ENCODE peak calls at places on chromosomes 11 and 22, in seven cellular contexts. F is stimulated activated CD4-positive, alpha-beta T cell treated with anti-CD3 and anti-CD28 coated beads, Interleukin-15, amount 100 ng/mL, for 24 hours; H is lower leg skin; P is amniotic epithelial cell; L is naive thymus-derived CD8-positive, alpha-beta T cell; G is RWPE1; I is NCI-H510A. E is an unnamed sample.
A peak's percentile ranks its signal among the peaks of the same experiment; 100 is the strongest.

GRCh38 chr11:73316422-73316821 is 8.3 kb downstream of the ARHGEF17 start:
- DNase-seq in I (no peak), L (no peak), H (no peak), G (no peak), P (no peak), F (no peak), E (no peak)

GRCh38 chr11:35529971-35530495 is 4.6 kb upstream of the PAMR1 start:
- DNase-seq in P (peak; percentile 92), G (peak; percentile 65), H (no peak), L (no peak), I (no peak), F (no peak), E (no peak)

GRCh38 chr11:78940500-78941225 is 366.0 kb upstream of the NARS2 start:
- DNase-seq in I (peak; percentile 93), F (no peak), G (no peak), L (no peak), H (no peak), P (no peak), E (peak; percentile 95)

GRCh38 chr11:128318856-128319474 is 268.4 kb downstream of the ETS1 start:
- DNase-seq in F (peak; percentile 84), H (no peak), I (no peak), G (no peak), L (peak; percentile 87), P (no peak), E (no peak)

GRCh38 chr11:125257185-125257584 is 92.6 kb downstream of the PKNOX2 start:
- DNase-seq in G (no peak), P (no peak), L (no peak), I (no peak), H (no peak), F (no peak), E (no peak)

GRCh38 chr11:46202149-46202548 is 75.3 kb upstream of the CREB3L1 start:
- DNase-seq in L (no peak), P (no peak), G (no peak), F (no peak), I (no peak), H (no peak), E (no peak)

GRCh38 chr11:71055925-71056324 is 196.5 kb downstream of the SHANK2 start:
- DNase-seq in G (no peak), I (no peak), H (no peak), P (no peak), F (no peak), L (no peak), E (no peak)

GRCh38 chr11:66006134-66006890 is 4.0 kb downstream of the BANF1 start:
- DNase-seq in G (no peak), I (no peak), P (no peak), H (no peak), L (no peak), F (no peak), E (no peak)

GRCh38 chr11:65524010-65524746 is 705 bp upstream of the SCYL1 start:
- DNase-seq in P (peak; percentile 79), L (no peak), I (no peak), H (no peak), G (no peak), F (no peak), E (no peak)

GRCh38 chr11:76047231-76047630 is 159.1 kb downstream of the WNT11 start:
- DNase-seq in P (no peak), G (no peak), F (no peak), L (no peak), H (no peak), I (no peak), E (no peak)

GRCh38 chr11:34331329-34331728 is 26.5 kb downstream of the ABTB2 start:
- DNase-seq in L (no peak), G (peak; percentile 42), P (peak; percentile 51), I (no peak), H (no peak), F (no peak), E (no peak)

GRCh38 chr11:2210366-2211112 is 38.9 kb upstream of the TH start:
- DNase-seq in G (no peak), L (no peak), I (no peak), H (peak; percentile 9), F (no peak), P (no peak), E (no peak)

GRCh38 chr22:43085658-43086606 is 3.3 kb downstream of the TTLL1 start:
- DNase-seq in G (no peak), L (no peak), H (no peak), P (no peak), I (no peak), F (no peak), E (no peak)

GRCh38 chr22:39238561-39238960 is 6.2 kb downstream of the PDGFB start:
- DNase-seq in F (no peak), H (no peak), G (no peak), I (no peak), L (no peak), P (no peak), E (no peak)

GRCh38 chr11:130427049-130427388 is 1.4 kb downstream of the ADAMTS8 start:
- DNase-seq in I (no peak), F (no peak), P (no peak), H (no peak), L (no peak), G (no peak), E (no peak)

GRCh38 chr22:39431821-39432251 is 25.0 kb upstream of the MGAT3 start:
- DNase-seq in F (no peak), G (no peak), H (no peak), L (no peak), P (no peak), I (no peak), E (no peak)

GRCh38 chr22:47094861-47095330 is 332.4 kb downstream of the TBC1D22A start:
- DNase-seq in L (no peak), I (no peak), P (peak; percentile 75), H (no peak), F (peak; percentile 12), G (peak; percentile 44), E (no peak)

GRCh38 chr11:111540921-111541208 is 345 bp downstream of the LAYN start:
- DNase-seq in I (no peak), L (peak; percentile 22), G (no peak), P (no peak), H (no peak), F (no peak), E (no peak)

GRCh38 chr11:115682901-115683300 is 178.7 kb upstream of the CADM1 start:
- DNase-seq in H (no peak), F (no peak), L (no peak), I (no peak), P (no peak), G (no peak), E (no peak)

GRCh38 chr11:60125962-60126585 is 37.6 kb downstream of the MS4A2 start:
- DNase-seq in F (no peak), H (no peak), I (no peak), L (no peak), P (no peak), G (peak; percentile 34), E (no peak)

GRCh38 chr11:119590651-119591308 is 138.2 kb downstream of the NECTIN1 start:
- DNase-seq in G (peak; percentile 71), H (peak; percentile 33), P (peak; percentile 62), F (no peak), L (no peak), I (no peak), E (no peak)

GRCh38 chr11:6402061-6402470 is 11.8 kb downstream of the SMPD1 start:
- DNase-seq in H (no peak), F (peak; percentile 36), I (no peak), G (no peak), P (no peak), L (no peak), E (no peak)

GRCh38 chr11:134228625-134229024 is 4.2 kb downstream of the VPS26B start:
- DNase-seq in L (peak; percentile 25), F (peak; percentile 25), P (no peak), G (no peak), I (no peak), H (no peak), E (no peak)

GRCh38 chr11:17692006-17692405 is 27.4 kb upstream of the MYOD1 start:
- DNase-seq in H (no peak), P (no peak), I (no peak), L (no peak), G (no peak), F (no peak), E (no peak)

GRCh38 chr11:35288311-35288710 is 131.0 kb downstream of the SLC1A2 start:
- DNase-seq in G (no peak), L (no peak), F (no peak), I (no peak), H (no peak), P (no peak), E (no peak)

GRCh38 chr11:72240461-72241289 is 3.3 kb downstream of the PHOX2A start:
- DNase-seq in F (peak; percentile 37), G (no peak), I (no peak), P (no peak), H (no peak), L (no peak), E (no peak)

GRCh38 chr11:110134120-110134519 is 40.9 kb downstream of the ZC3H12C start:
- DNase-seq in H (no peak), F (no peak), I (no peak), G (no peak), P (no peak), L (no peak), E (no peak)

GRCh38 chr11:69295995-69296889 is 2.3 kb downstream of the MYEOV start:
- DNase-seq in F (no peak), L (no peak), G (peak; percentile 57), H (peak; percentile 70), I (no peak), P (peak; percentile 97), E (no peak)

GRCh38 chr11:61718046-61718531 is 34.3 kb upstream of the MYRF start:
- DNase-seq in I (no peak), L (no peak), F (no peak), P (no peak), G (no peak), H (no peak), E (no peak)

GRCh38 chr11:43574949-43575915 is 105.3 kb upstream of the HSD17B12 start:
- DNase-seq in P (peak; percentile 60), L (no peak), H (no peak), I (no peak), G (no peak), F (peak; percentile 37), E (peak; percentile 15)

GRCh38 chr11:130145975-130146776 is 13.4 kb upstream of the ST14 start:
- DNase-seq in P (peak; percentile 38), H (no peak), F (no peak), L (no peak), G (peak; percentile 93), I (peak; percentile 86), E (no peak)

GRCh38 chr11:110297082-110297725 is 790 bp upstream of the RDX start:
- DNase-seq in P (peak; percentile 24), F (no peak), H (no peak), I (no peak), G (no peak), L (peak; percentile 2), E (no peak)

GRCh38 chr11:33770236-33770635 is 4.1 kb downstream of the FBXO3 start:
- DNase-seq in I (no peak), F (no peak), L (no peak), H (no peak), P (no peak), G (no peak), E (no peak)

GRCh38 chr11:665707-666281 is 28.7 kb downstream of the DRD4 start:
- DNase-seq in P (peak; percentile 82), I (no peak), H (no peak), L (no peak), F (no peak), G (no peak), E (no peak)

GRCh38 chr11:12050470-12050891 is 42.1 kb upstream of the DKK3 start:
- DNase-seq in P (no peak), I (no peak), F (no peak), H (no peak), L (no peak), G (no peak), E (no peak)

GRCh38 chr11:119012629-119013170 is 5.4 kb downstream of the RPS25 start:
- DNase-seq in G (no peak), H (no peak), P (no peak), I (no peak), L (no peak), F (no peak), E (no peak)

GRCh38 chr11:94007906-94008305 is 13.2 kb upstream of the HEPHL1 start:
- DNase-seq in F (no peak), P (no peak), H (peak; percentile 19), L (no peak), G (no peak), I (no peak), E (no peak)

GRCh38 chr11:46281374-46281831 is 3.9 kb downstream of the CREB3L1 start:
- DNase-seq in L (no peak), H (no peak), F (no peak), G (no peak), P (peak; percentile 56), I (no peak), E (no peak)

E was measured in NCI-H187.